ENCODE peak calls at places on chromosomes 11 and 22, in ten cellular contexts. Q is activated effector memory CD4-positive, alpha-beta T cell treated with anti-CD3 and anti-CD28 coated beads, Interleukin-2, amount 50 U/mL, for 16 hours; L is kidney epithelial cell; X is stimulated activated effector memory CD8-positive, alpha-beta T cell treated with anti-CD3 and anti-CD28 coated beads, Interleukin-12 subunit alpha, Interleukin-12 subunit beta, amount 100 ng/mL, for 72 hours; H is astrocyte of the spinal cord; G is pulmonary artery endothelial cell; W is foreskin fibroblast; T is C1 segment of cervical spinal cord; I is GM23248; A is stimulated activated CD8-positive, alpha-beta memory T cell treated with anti-CD3 and anti-CD28 coated beads, Interleukin-15, amount 100 ng/mL, for 24 hours. S is an unnamed sample.

GRCh38 chr11:121795206-121795605 is 320.8 kb downstream of the BLID start:
- DNase-seq in W (no peak), Q (no peak), T (peak; percentile 51), A (no peak), L (no peak), G (no peak), H (no peak), X (no peak), I (no peak), S (no peak)

GRCh38 chr11:30710216-30710615 is 124.1 kb upstream of the MPPED2 start:
- DNase-seq in I (no peak), Q (no peak), W (no peak), G (no peak), L (no peak), A (no peak), T (no peak), X (no peak), H (peak; percentile 7), S (no peak)

GRCh38 chr11:19344661-19345518 is 104.1 kb upstream of the E2F8 start:
- DNase-seq in L (no peak), T (peak; percentile 75), H (peak; percentile 31), W (peak; percentile 79), Q (no peak), G (no peak), I (peak; percentile 86), A (no peak), X (no peak), S (peak; percentile 56)

GRCh38 chr11:1756791-1757771 is 6.6 kb downstream of the CTSD start:
- DNase-seq in H (no peak), I (no peak), X (no peak), T (no peak), W (no peak), L (no peak), Q (no peak), A (no peak), G (no peak), S (no peak)

GRCh38 chr11:19646921-19647320 is 65.7 kb upstream of the NAV2 start:
- DNase-seq in Q (no peak), H (peak; percentile 96), L (peak; percentile 89), A (no peak), I (peak; percentile 92), T (no peak), X (no peak), W (peak; percentile 97), G (no peak), S (peak; percentile 60)

GRCh38 chr11:61738776-61739175 is 13.7 kb upstream of the MYRF start:
- DNase-seq in A (no peak), T (no peak), W (no peak), I (no peak), G (no peak), L (no peak), Q (no peak), X (no peak), H (no peak), S (no peak)

GRCh38 chr11:20250644-20251247 is 90.5 kb upstream of the DBX1 start:
- DNase-seq in X (no peak), G (no peak), A (no peak), H (no peak), Q (no peak), I (no peak), T (no peak), L (no peak), W (no peak), S (no peak)

GRCh38 chr11:84408946-84409411 is 1122.8 kb upstream of the CCDC90B start:
- DNase-seq in T (no peak), Q (no peak), G (no peak), A (no peak), I (peak; percentile 80), H (peak; percentile 17), X (no peak), W (no peak), L (no peak), S (no peak)

GRCh38 chr11:69731110-69731509 is 27.3 kb upstream of the FGF19 start:
- DNase-seq in A (no peak), H (no peak), L (no peak), G (no peak), I (no peak), X (no peak), W (no peak), T (no peak), Q (no peak), S (no peak)

GRCh38 chr22:35491908-35492380 is 48.7 kb upstream of the RASD2 start:
- DNase-seq in X (no peak), A (no peak), L (no peak), W (no peak), G (no peak), I (no peak), H (no peak), T (no peak), Q (no peak), S (no peak)

GRCh38 chr22:31279821-31280496 is 12.3 kb downstream of the PIK3IP1 start:
- DNase-seq in T (no peak), X (no peak), Q (peak; percentile 61), H (no peak), W (no peak), G (no peak), L (no peak), I (no peak), A (no peak), S (no peak)

GRCh38 chr11:60122414-60123036 is 34.1 kb downstream of the MS4A2 start:
- DNase-seq in W (no peak), Q (no peak), A (no peak), I (no peak), L (no peak), G (no peak), T (no peak), H (no peak), X (no peak), S (no peak)

GRCh38 chr22:36588285-36588684 is 59.3 kb upstream of the EIF3D start:
- DNase-seq in X (no peak), L (no peak), W (no peak), G (no peak), I (no peak), A (no peak), Q (no peak), T (no peak), H (no peak), S (no peak)

GRCh38 chr22:19755145-19755710 is 5.3 kb upstream of the TBX1 start:
- DNase-seq in X (no peak), A (no peak), H (no peak), T (no peak), L (no peak), W (no peak), I (no peak), G (no peak), Q (no peak), S (no peak)

GRCh38 chr22:46731246-46732040 is 6.6 kb downstream of the CERK start:
- DNase-seq in X (no peak), H (no peak), Q (no peak), G (no peak), L (no peak), W (peak; percentile 55), I (peak; percentile 33), T (no peak), A (no peak), S (no peak)

GRCh38 chr11:121520243-121521144 is 67.7 kb upstream of the SORL1-AS1 start:
- DNase-seq in G (no peak), X (no peak), A (no peak), I (peak; percentile 84), Q (no peak), L (no peak), W (peak; percentile 88), H (peak; percentile 16), T (no peak), S (no peak)

GRCh38 chr11:112113539-112114457 is 27.1 kb downstream of the SDHD start:
- DNase-seq in G (no peak), I (peak; percentile 80), A (no peak), W (peak; percentile 73), Q (no peak), T (peak; percentile 2), X (no peak), L (peak; percentile 21), H (peak; percentile 61), S (no peak)

GRCh38 chr22:44491666-44492405 is 6.2 kb downstream of the RTL6 start:
- DNase-seq in H (no peak), I (no peak), L (no peak), X (no peak), A (no peak), G (no peak), W (no peak), Q (no peak), T (no peak), S (no peak)

GRCh38 chr22:49997221-49997599 is 15.4 kb downstream of the IL17REL start:
- DNase-seq in H (no peak), T (no peak), W (no peak), A (no peak), G (no peak), I (no peak), X (no peak), Q (peak; percentile 55), L (no peak), S (no peak)

GRCh38 chr22:21029486-21030025 is 2.8 kb downstream of the SLC7A4 start:
- DNase-seq in T (no peak), I (no peak), L (no peak), A (no peak), W (no peak), X (no peak), Q (no peak), H (no peak), G (no peak), S (no peak)

GRCh38 chr22:29200901-29201300 is 4.8 kb upstream of the EMID1 start:
- DNase-seq in Q (no peak), T (no peak), W (no peak), G (no peak), I (no peak), H (no peak), X (no peak), A (no peak), L (no peak), S (no peak)

GRCh38 chr22:37229805-37230672 is 14.0 kb downstream of the RAC2 start:
- DNase-seq in A (no peak), Q (peak; percentile 96), H (peak; percentile 30), X (peak; percentile 70), T (no peak), G (no peak), I (peak; percentile 90), L (no peak), W (peak; percentile 71), S (no peak)

GRCh38 chr22:17773606-17774205 is 563 bp downstream of the BID start:
- DNase-seq in T (peak; percentile 60), G (no peak), H (peak; percentile 30), X (peak; percentile 56), I (peak; percentile 66), A (no peak), W (peak; percentile 61), L (no peak), Q (peak; percentile 87), S (no peak)

GRCh38 chr22:24474649-24475048 is 20.5 kb upstream of the UPB1 start:
- DNase-seq in I (no peak), L (no peak), W (no peak), A (no peak), X (no peak), T (no peak), H (peak; percentile 54), Q (no peak), G (no peak), S (no peak)

GRCh38 chr11:37657645-37658044 is 1059.6 kb upstream of the RAG2 start:
- DNase-seq in W (peak; percentile 19), Q (no peak), I (no peak), X (no peak), T (no peak), G (no peak), L (no peak), H (peak; percentile 55), A (no peak), S (no peak)

GRCh38 chr22:30038219-30038618 is 42.0 kb upstream of the HORMAD2 start:
- DNase-seq in A (no peak), H (peak; percentile 62), X (no peak), T (no peak), Q (no peak), L (no peak), G (peak; percentile 29), I (peak; percentile 78), W (peak; percentile 79), S (no peak)

GRCh38 chr11:31809857-31810778 is 1.0 kb downstream of the PAX6 start:
- DNase-seq in Q (no peak), G (no peak), A (no peak), I (peak; percentile 72), X (no peak), H (peak; percentile 62), L (no peak), T (no peak), W (peak; percentile 70), S (no peak)

GRCh38 chr11:27795955-27796861 is 96.0 kb upstream of the BDNF start:
- DNase-seq in Q (no peak), L (no peak), A (no peak), H (peak; percentile 49), G (no peak), X (no peak), I (peak; percentile 9), W (peak; percentile 3), T (no peak), S (no peak)

S was measured in ureter.